ENCODE peak calls at places on chromosomes 2 and 18, in six cellular contexts. T is A549, R is HEK293T, O is IMR-90, Y is HepG2, W is GM12878. V is an unnamed sample.

GRCh38 chr2:179251865-179252264 is 12.8 kb downstream of the SESTD1 start:
- DNase-seq in T (no peak), R (no peak), O (peak), Y (no peak), W (no peak), V (no peak)

GRCh38 chr2:23669413-23670244 is 257.3 kb downstream of the ATAD2B start:
- DNase-seq in T (no peak), R (no peak), O (peak), Y (peak), W (no peak), V (no peak)

GRCh38 chr2:16012626-16013501 is 72.5 kb downstream of the MYCN start:
- DNase-seq in T (no peak), R (no peak), O (no peak), Y (no peak), W (no peak), V (no peak)

GRCh38 chr2:136057023-136057801 is 60.7 kb downstream of the CXCR4 start:
- DNase-seq in T (no peak), R (no peak), O (no peak), Y (no peak), W (peak), V (no peak)

GRCh38 chr2:208306291-208306690 is 40.2 kb downstream of the PIKFYVE start:
- DNase-seq in T (no peak), R (no peak), O (peak), Y (no peak), W (no peak), V (no peak)

GRCh38 chr2:136167721-136168470 is 49.9 kb upstream of the CXCR4 start:
- DNase-seq in T (no peak), R (no peak), O (no peak), Y (no peak), W (no peak), V (no peak)

GRCh38 chr18:63410792-63411191 is 11.5 kb downstream of the VPS4B start:
- DNase-seq in T (no peak), R (no peak), O (peak), Y (peak), W (no peak), V (no peak)

GRCh38 chr18:46260016-46260878 is 156.1 kb downstream of the HAUS1 start:
- DNase-seq in T (no peak), R (no peak), O (peak), Y (no peak), W (no peak), V (no peak)

GRCh38 chr18:8389391-8390340 is 219.6 kb upstream of the RAB12 start:
- DNase-seq in T (peak), R (peak), O (peak), Y (peak), W (no peak), V (peak)

GRCh38 chr2:171568085-171568484 is 45.8 kb downstream of the CYBRD1 start:
- DNase-seq in T (no peak), R (no peak), O (no peak), Y (no peak), W (no peak), V (no peak)

GRCh38 chr18:79245517-79246001 is 150.2 kb upstream of the NFATC1 start:
- DNase-seq in T (peak), R (no peak), O (no peak), Y (no peak), W (no peak), V (no peak)

GRCh38 chr18:2459886-2460285 is 111.4 kb downstream of the METTL4 start:
- DNase-seq in T (no peak), R (no peak), O (peak), Y (no peak), W (no peak), V (no peak)

GRCh38 chr18:61575419-61575818 is 242.2 kb downstream of the CDH20 start:
- DNase-seq in T (no peak), R (no peak), O (no peak), Y (no peak), W (no peak), V (no peak)

GRCh38 chr2:223591596-223591995 is 10.6 kb downstream of the SCG2 start:
- DNase-seq in T (no peak), R (no peak), O (peak), Y (no peak), W (no peak), V (no peak)

GRCh38 chr2:240189686-240190085 is 49.2 kb upstream of the OTOS start:
- DNase-seq in T (no peak), R (no peak), O (no peak), Y (no peak), W (no peak), V (no peak)

GRCh38 chr2:3208179-3208578 is 169.4 kb downstream of the EIPR1 start:
- DNase-seq in T (no peak), R (no peak), O (no peak), Y (no peak), W (no peak), V (no peak)

GRCh38 chr2:130391058-130391871 is 35.4 kb downstream of the PTPN18 start:
- DNase-seq in T (peak), R (peak), O (peak), Y (peak), W (no peak), V (peak)

GRCh38 chr2:27689424-27689823 is 25.7 kb downstream of the SLC4A1AP start:
- DNase-seq in T (no peak), R (no peak), O (no peak), Y (no peak), W (no peak), V (no peak)

GRCh38 chr2:37343537-37344434 is 644 bp upstream of the QPCT start:
- DNase-seq in T (peak), R (peak), O (peak), Y (peak), W (no peak), V (no peak)

GRCh38 chr2:11385847-11386246 is 41.4 kb upstream of the ROCK2 start:
- DNase-seq in T (no peak), R (no peak), O (no peak), Y (no peak), W (no peak), V (no peak)

GRCh38 chr18:5729983-5730699 is 165.2 kb downstream of the TMEM200C start:
- DNase-seq in T (no peak), R (no peak), O (no peak), Y (no peak), W (no peak), V (no peak)

GRCh38 chr18:74478876-74479275 is 17.3 kb upstream of the CNDP2 start:
- DNase-seq in T (no peak), R (no peak), O (no peak), Y (no peak), W (no peak), V (no peak)

GRCh38 chr18:23196119-23197004 is 61.1 kb downstream of the CABLES1 start:
- DNase-seq in T (no peak), R (no peak), O (no peak), Y (no peak), W (no peak), V (no peak)

GRCh38 chr2:53202063-53202462 is 565.5 kb upstream of the CHAC2 start:
- DNase-seq in T (peak), R (no peak), O (peak), Y (peak), W (no peak), V (no peak)

GRCh38 chr2:205358351-205358815 is 323.9 kb upstream of the NRP2 start:
- DNase-seq in T (no peak), R (no peak), O (peak), Y (no peak), W (no peak), V (no peak)

GRCh38 chr18:69408522-69408921 is 7.8 kb downstream of the DOK6 start:
- DNase-seq in T (no peak), R (no peak), O (no peak), Y (no peak), W (no peak), V (no peak)

GRCh38 chr2:40095003-40095402 is 315.9 kb upstream of the THUMPD2 start:
- DNase-seq in T (peak), R (no peak), O (peak), Y (no peak), W (no peak), V (no peak)

GRCh38 chr2:42127425-42128424 is 41.4 kb upstream of the EML4 start:
- DNase-seq in T (no peak), R (no peak), O (no peak), Y (peak), W (peak), V (no peak)

GRCh38 chr2:120736202-120736954 is 710 bp downstream of the GLI2 start:
- DNase-seq in T (peak), R (no peak), O (no peak), Y (no peak), W (no peak), V (no peak)

GRCh38 chr2:109345653-109346165 is 216.7 kb downstream of the SH3RF3 start:
- DNase-seq in T (no peak), R (no peak), O (no peak), Y (no peak), W (no peak), V (no peak)

GRCh38 chr2:179050735-179051134 is 798 bp upstream of the CCDC141 start:
- DNase-seq in T (no peak), R (no peak), O (no peak), Y (no peak), W (no peak), V (no peak)

GRCh38 chr2:26299488-26300092 is 46.4 kb upstream of the SELENOI start:
- DNase-seq in T (no peak), R (no peak), O (peak), Y (peak), W (peak), V (no peak)

GRCh38 chr2:117850015-117850414 is 35.5 kb downstream of the DDX18 start:
- DNase-seq in T (no peak), R (no peak), O (no peak), Y (no peak), W (no peak), V (no peak)

GRCh38 chr18:50401888-50402287 is 27.0 kb downstream of the SKA1 start:
- DNase-seq in T (no peak), R (peak), O (peak), Y (peak), W (no peak), V (peak)

GRCh38 chr2:88692187-88692586 is 714 bp downstream of the RPIA start:
- DNase-seq in T (peak), R (peak), O (peak), Y (peak), W (no peak), V (peak)

GRCh38 chr2:145230546-145230945 is 710.6 kb upstream of the ZEB2 start:
- DNase-seq in T (no peak), R (no peak), O (peak), Y (no peak), W (no peak), V (no peak)
- TF ChIP-seq BHLHE40 in T (no peak), R (no peak), O (no peak), Y (no peak), W (no peak), V (no peak)

GRCh38 chr2:226756131-226756530 is 43.5 kb downstream of the IRS1 start:
- DNase-seq in T (peak), R (no peak), O (peak), Y (peak), W (no peak), V (no peak)
- TF ChIP-seq BHLHE40 in T (no peak), R (no peak), O (peak), Y (no peak), W (no peak), V (no peak)

GRCh38 chr2:228181098-228182019 is at the start of gene SPHKAP:
- DNase-seq in T (peak), R (no peak), O (no peak), Y (no peak), W (no peak), V (no peak)

DNA sequence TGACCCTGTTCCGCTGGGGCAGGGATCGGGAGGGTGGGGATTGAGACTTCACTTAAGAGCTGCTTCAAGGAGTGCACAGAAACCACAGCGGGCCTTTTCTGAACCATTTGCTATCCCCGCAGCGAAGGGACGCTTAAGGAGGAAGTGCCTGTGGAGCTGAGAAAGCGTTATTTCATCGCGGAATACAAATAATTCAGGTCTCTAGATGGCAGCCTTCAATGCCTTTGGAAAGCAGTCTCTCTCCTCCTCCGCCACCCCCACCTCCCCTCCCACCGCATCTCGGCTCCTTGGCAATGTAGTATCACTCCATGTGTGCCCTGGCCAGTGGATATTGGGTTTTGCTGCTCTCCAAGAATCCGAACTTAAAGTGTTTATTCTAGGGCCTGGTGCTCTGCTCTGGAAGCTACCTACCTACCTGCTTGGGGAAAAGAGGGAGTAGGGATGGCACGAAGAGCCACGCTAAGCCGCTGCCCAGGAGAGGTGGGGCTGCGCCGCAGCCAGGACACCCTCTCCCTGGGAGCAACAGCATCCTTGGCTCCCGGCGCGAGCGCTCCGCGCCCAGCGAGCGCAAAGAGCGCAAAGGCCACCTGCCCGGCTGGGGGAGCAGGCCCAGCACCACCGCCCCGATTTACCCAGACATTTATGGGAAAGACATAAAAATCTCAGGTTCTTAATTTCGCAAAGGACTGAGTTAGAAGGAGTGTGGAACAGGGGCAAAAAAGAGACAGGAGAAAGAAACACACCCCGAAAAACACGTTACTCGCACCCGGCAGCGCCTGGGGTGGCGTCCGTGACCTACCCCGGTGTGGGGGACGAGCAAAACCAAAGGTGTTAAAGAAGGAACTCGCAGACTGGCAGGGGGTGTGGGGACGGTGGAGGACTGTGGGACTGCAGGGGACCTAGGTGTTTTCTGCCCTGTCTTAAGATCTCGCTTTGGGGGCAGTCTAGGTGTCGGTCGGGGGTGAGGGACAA is 1.1 kb downstream of the SPHKAP start:
- DNase-seq in T (peak), R (no peak), O (no peak), Y (no peak), W (no peak), V (no peak)
- TF ChIP-seq BHLHE40 in T (no peak), R (no peak), O (no peak), Y (no peak), W (no peak), V (no peak)

GRCh38 chr18:48886520-48887293 is 64.1 kb downstream of the SMAD7 start:
- DNase-seq in T (no peak), R (no peak), O (no peak), Y (no peak), W (no peak), V (no peak)

GRCh38 chr18:48885951-48886400 is 64.8 kb downstream of the SMAD7 start:
- DNase-seq in T (no peak), R (no peak), O (no peak), Y (no peak), W (no peak), V (no peak)

GRCh38 chr18:48885266-48885950 is 65.4 kb downstream of the SMAD7 start:
- DNase-seq in T (no peak), R (no peak), O (no peak), Y (no peak), W (no peak), V (no peak)

GRCh38 chr18:48882379-48882778 is 68.4 kb downstream of the SMAD7 start:
- DNase-seq in T (no peak), R (no peak), O (no peak), Y (no peak), W (no peak), V (no peak)

DNA sequence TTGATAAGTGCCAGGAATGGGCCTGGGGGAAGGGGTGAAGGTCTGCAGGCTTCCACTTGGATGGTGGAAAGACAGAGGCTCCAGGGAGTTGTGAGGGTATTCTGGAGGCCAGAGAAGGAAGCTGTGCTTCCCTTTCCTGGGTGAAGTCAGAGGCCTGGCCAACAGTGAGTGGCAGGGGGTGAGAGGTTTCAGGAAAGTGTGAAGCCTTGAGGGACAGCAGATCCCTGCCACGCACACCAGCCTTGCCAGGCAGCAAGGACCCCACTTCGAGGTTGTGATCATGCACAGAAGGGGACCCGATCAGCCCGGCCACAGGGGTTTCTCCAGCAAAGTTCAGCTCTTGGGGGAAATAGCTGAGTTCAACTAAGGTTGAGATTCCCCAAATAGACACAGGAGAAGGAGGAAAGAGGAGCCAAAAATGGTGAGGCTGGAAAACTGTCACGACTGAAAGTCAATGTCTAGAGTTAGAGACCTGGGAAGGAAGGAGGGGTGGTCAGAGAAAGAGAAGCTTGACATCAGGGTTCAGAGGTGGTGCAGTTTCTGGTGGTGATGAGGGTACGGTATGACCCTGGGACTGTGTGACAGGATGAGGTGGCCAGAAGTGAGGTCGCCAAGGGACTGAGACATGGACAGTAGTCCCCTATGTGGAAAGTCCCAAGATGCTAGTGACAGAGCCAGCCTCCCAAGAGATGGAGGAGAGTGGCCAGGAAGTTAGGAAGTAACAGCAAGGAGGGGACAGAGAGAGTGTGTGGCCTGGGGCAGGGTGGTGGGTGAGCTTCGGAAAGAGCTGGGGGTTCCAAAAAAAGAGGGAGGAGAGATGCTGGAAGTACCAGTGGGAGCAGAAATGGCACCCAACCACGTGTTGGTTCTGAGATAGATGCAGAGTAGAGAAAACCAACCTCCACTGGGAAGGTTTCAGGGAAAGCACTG is 66.2 kb downstream of the SMAD7 start:
- DNase-seq in T (no peak), R (no peak), O (no peak), Y (no peak), W (no peak), V (no peak)
- TF ChIP-seq BHLHE40 in T (no peak), R (no peak), O (no peak), Y (no peak), W (no peak), V (no peak)

GRCh38 chr2:20454036-20454981 is 7.4 kb downstream of the RHOB start:
- DNase-seq in T (no peak), R (no peak), O (no peak), Y (no peak), W (no peak), V (no peak)

GRCh38 chr2:20457661-20458630 is 11.1 kb downstream of the RHOB start:
- DNase-seq in T (no peak), R (no peak), O (no peak), Y (no peak), W (no peak), V (no peak)

GRCh38 chr2:20457027-20457426 is 10.2 kb downstream of the RHOB start:
- DNase-seq in T (no peak), R (no peak), O (peak), Y (no peak), W (no peak), V (no peak)

GRCh38 chr2:20455076-20455587 is 8.3 kb downstream of the RHOB start:
- DNase-seq in T (no peak), R (no peak), O (no peak), Y (no peak), W (no peak), V (no peak)

DNA sequence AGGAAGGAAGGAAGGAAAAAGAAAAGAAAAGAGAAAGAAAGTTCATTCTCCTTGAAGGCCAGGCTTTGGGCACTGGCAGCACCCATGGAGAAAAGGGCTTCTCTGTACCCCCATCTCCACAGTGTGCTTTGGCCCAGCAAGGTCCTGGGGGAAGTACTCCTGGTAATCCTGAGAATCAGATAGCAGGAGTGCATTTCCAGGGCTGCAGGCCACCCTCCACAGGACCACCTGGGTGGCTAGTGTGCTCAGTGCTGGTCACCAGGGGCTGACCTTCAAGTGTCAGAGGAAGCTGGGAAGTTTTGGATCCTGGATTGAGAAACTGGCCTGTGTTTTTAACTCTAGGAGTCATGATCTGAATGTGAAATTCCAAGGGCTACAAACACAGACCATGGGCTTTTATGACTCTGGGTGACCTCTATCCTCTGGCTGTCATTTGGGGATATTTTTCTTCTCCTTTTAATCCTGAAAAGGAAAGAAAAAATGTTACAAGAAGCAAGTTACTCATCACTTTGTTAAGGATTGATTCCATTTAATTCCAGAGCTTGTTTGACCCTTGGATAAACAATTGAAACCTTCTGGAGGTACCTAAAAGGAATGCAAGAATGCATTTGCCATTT is 9.3 kb downstream of the RHOB start:
- DNase-seq in T (no peak), R (no peak), O (peak), Y (no peak), W (no peak), V (no peak)
- TF ChIP-seq BHLHE40 in T (no peak), R (no peak), O (no peak), Y (no peak), W (no peak), V (no peak)

DNA sequence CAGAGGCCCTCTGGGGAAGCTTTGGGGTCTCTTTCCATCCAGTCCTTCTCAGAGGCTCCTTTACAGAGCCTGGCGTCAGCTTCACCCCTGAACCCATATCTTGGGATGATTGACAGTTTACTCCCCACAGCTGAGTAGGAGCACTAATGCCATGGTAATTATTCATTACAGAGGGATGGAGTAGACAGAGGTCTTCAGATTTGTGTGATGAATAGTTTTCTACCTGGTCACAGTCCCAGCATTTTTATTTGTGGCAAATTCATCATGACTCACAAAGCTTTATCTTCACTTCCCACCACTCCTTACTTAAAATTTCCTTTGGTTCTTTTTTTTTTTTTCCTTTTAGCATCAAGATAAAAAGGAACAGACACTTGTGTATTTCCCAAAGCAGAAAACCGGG is 104.2 kb downstream of the CCDC85A start:
- DNase-seq in T (no peak), R (no peak), O (no peak), Y (no peak), W (no peak), V (no peak)
- TF ChIP-seq BHLHE40 in T (no peak), R (no peak), O (no peak), Y (no peak), W (no peak), V (no peak)